ENCODE peak calls at places on chromosomes 4 and X, in ten cellular contexts. C is mesenchymal stem cell, G is lung, H is uterus, Q is HCT116, S is psoas muscle, B is adipocyte, W is fibroblast of pulmonary artery, D is astrocyte of the cerebellum, L is body of pancreas. I is an unnamed sample.

GRCh38 chr4:145101091-145101490 is 3.0 kb downstream of the ABCE1 start:
- DNase-seq in L (no peak), C (no peak), B (peak), H (no peak), Q (no peak), G (no peak), D (no peak), S (no peak), W (no peak), I (no peak)

GRCh38 chr4:2944882-2945526 is 18.2 kb downstream of the NOP14 start:
- DNase-seq in H (no peak), Q (no peak), S (no peak), B (no peak), W (no peak), C (no peak), D (no peak), G (no peak), L (no peak), I (peak)

GRCh38 chr4:182189107-182189878 is 53.9 kb upstream of the TENM3 start:
- DNase-seq in G (no peak), D (peak), B (peak), W (peak), L (no peak), S (peak), C (peak), Q (no peak), H (no peak), I (no peak)

GRCh38 chrX:133838761-133839676 is 146.4 kb downstream of the GPC3 start:
- DNase-seq in W (peak), D (peak), S (no peak), G (peak), Q (peak), H (no peak), C (peak), L (peak), B (peak), I (no peak)

GRCh38 chr4:183541081-183542045 is 36.5 kb downstream of the ING2 start:
- DNase-seq in C (peak), D (no peak), S (no peak), L (peak), G (no peak), Q (no peak), B (peak), H (no peak), W (peak), I (no peak)

GRCh38 chr4:82372874-82373815 is 646 bp downstream of the HNRNPD start:
- DNase-seq in Q (peak), G (peak), C (peak), S (peak), L (peak), H (peak), W (peak), D (peak), B (peak), I (peak)

GRCh38 chrX:16573781-16574180 is 76.2 kb upstream of the S100G start:
- DNase-seq in H (no peak), B (peak), W (peak), S (no peak), L (no peak), G (no peak), D (no peak), C (peak), Q (no peak), I (no peak)

GRCh38 chr4:37392540-37393255 is 148.2 kb downstream of the NWD2 start:
- DNase-seq in S (peak), L (peak), Q (peak), B (no peak), H (no peak), D (no peak), W (peak), C (no peak), G (no peak), I (peak)

GRCh38 chr4:88964450-88964849 is 92.5 kb downstream of the FAM13A start:
- DNase-seq in W (peak), H (no peak), G (no peak), Q (peak), L (no peak), D (peak), S (no peak), C (peak), B (peak), I (no peak)

GRCh38 chr4:140996757-140997156 is 136.5 kb downstream of the RNF150 start:
- DNase-seq in L (no peak), D (peak), H (no peak), C (peak), G (no peak), B (peak), W (peak), S (no peak), Q (no peak), I (no peak)

GRCh38 chrX:39764441-39764914 is 333.3 kb downstream of the BCOR start:
- DNase-seq in L (no peak), B (no peak), Q (no peak), S (no peak), H (no peak), G (no peak), C (peak), D (no peak), W (peak), I (no peak)

GRCh38 chrX:49071877-49072711 is 1.7 kb downstream of the PRAF2 start:
- DNase-seq in L (peak), H (peak), D (peak), W (peak), S (peak), B (peak), Q (no peak), C (no peak), G (peak), I (peak)

GRCh38 chr4:63017300-63017699 is 1392.0 kb downstream of the TECRL start:
- DNase-seq in H (no peak), L (no peak), S (no peak), C (no peak), G (no peak), W (no peak), D (no peak), B (no peak), Q (no peak), I (no peak)

GRCh38 chr4:122758033-122758432 is 25.5 kb downstream of the BBS12 start:
- DNase-seq in C (peak), H (no peak), D (no peak), B (peak), W (peak), L (no peak), Q (peak), S (no peak), G (no peak), I (no peak)

GRCh38 chr4:27701563-27701962 is 840.9 kb downstream of the STIM2 start:
- DNase-seq in G (no peak), W (no peak), S (no peak), Q (no peak), B (no peak), C (no peak), D (no peak), L (no peak), H (no peak), I (no peak)

GRCh38 chr4:132504438-132504837 is 644.7 kb upstream of the PCDH10 start:
- DNase-seq in H (no peak), C (peak), Q (no peak), S (no peak), D (no peak), G (no peak), B (no peak), W (no peak), L (no peak), I (no peak)

GRCh38 chr4:7758444-7758815 is 181.2 kb downstream of the AFAP1 start:
- DNase-seq in G (no peak), L (no peak), S (no peak), Q (no peak), W (no peak), C (no peak), H (no peak), B (no peak), D (no peak), I (peak)

GRCh38 chrX:2829066-2829430 is 318 bp downstream of the GYG2 start:
- DNase-seq in G (no peak), L (peak), C (no peak), H (no peak), D (no peak), W (no peak), S (no peak), Q (no peak), B (peak), I (peak)

GRCh38 chrX:106874075-106874474 is 29.1 kb downstream of the RIPPLY1 start:
- DNase-seq in W (peak), C (peak), S (no peak), B (peak), H (no peak), L (no peak), D (no peak), Q (no peak), G (no peak), I (no peak)

GRCh38 chr4:102823464-102823863 is 3.9 kb downstream of the UBE2D3 start:
- DNase-seq in B (no peak), C (no peak), D (no peak), G (no peak), W (no peak), Q (no peak), L (no peak), H (no peak), S (no peak), I (no peak)

GRCh38 chrX:1322393-1322792 is 14.2 kb upstream of the IL3RA start:
- DNase-seq in L (no peak), G (no peak), H (no peak), B (no peak), W (no peak), D (no peak), C (peak), S (no peak), Q (no peak), I (no peak)

DNA sequence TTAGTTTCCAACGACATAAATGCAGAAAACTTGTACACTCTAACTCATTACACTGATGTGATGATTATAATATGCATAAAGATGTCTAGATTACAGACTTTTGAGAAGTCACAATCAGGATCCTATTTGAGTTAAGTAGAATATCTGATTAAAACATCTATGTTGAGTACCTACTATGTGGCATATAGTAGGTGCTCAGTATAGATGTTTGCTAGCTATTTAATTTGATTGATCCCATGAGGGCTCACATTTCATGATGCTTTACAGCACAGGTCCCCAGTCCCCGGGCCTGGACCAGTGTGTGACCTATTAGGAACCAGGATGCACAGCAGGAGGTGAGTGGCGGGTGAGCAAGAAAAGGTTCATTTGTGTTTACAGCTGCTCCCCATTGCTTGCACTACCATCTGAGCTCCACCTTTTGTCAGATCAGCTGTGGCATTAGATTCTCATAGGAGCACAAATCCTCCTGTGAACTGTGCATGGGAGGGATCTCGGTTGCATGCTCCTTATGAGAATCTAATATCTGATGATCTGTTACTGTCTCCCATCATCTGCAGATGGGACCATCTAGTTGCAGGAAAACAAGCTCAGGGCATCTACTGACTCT is 33.0 kb upstream of the CXCL8 start:
- DNase-seq in S (no peak), D (no peak), C (no peak), H (no peak), G (no peak), Q (no peak), L (no peak), W (no peak), B (no peak), I (no peak)
- H3K4me3 ChIP-seq in S (no peak), D (no peak), C (no peak), H (no peak), G (no peak), Q (no peak), L (no peak), W (no peak), B (no peak), I (no peak)

GRCh38 chr4:54099287-54099958 is 540 bp upstream of the GSX2 start:
- DNase-seq in D (peak), L (no peak), W (no peak), H (no peak), C (no peak), B (peak), G (no peak), S (no peak), Q (no peak), I (peak)

GRCh38 chr4:54100607-54101189 is 735 bp downstream of the GSX2 start:
- DNase-seq in D (no peak), C (no peak), G (no peak), H (no peak), S (no peak), B (peak), W (no peak), Q (no peak), L (no peak), I (no peak)

GRCh38 chr4:54098375-54098774 is 1.6 kb upstream of the GSX2 start:
- DNase-seq in L (no peak), D (no peak), Q (no peak), S (no peak), B (no peak), H (no peak), W (no peak), G (no peak), C (no peak), I (no peak)

GRCh38 chr4:54101190-54102041 is 1.5 kb downstream of the GSX2 start:
- DNase-seq in B (no peak), D (no peak), G (no peak), W (no peak), C (no peak), Q (no peak), H (no peak), L (no peak), S (no peak), I (peak)

GRCh38 chr4:54099959-54100606 is at the start of gene GSX2:
- DNase-seq in G (no peak), D (no peak), Q (no peak), S (peak), H (peak), C (no peak), W (no peak), L (no peak), B (peak), I (peak)
- H3K4me3 ChIP-seq in G (no peak), D (peak), Q (no peak), S (peak), H (peak), C (peak), W (peak), L (no peak), B (peak), I (peak)

GRCh38 chr4:150581611-150582010 is 340 bp upstream of the MAB21L2 start:
- DNase-seq in G (no peak), B (peak), C (peak), Q (no peak), W (peak), L (no peak), D (peak), S (no peak), H (no peak), I (peak)

GRCh38 chr4:150578745-150579470 is 3.0 kb upstream of the MAB21L2 start:
- DNase-seq in H (no peak), G (no peak), S (no peak), Q (no peak), W (peak), D (no peak), C (peak), B (peak), L (no peak), I (no peak)

GRCh38 chr4:150580244-150580643 is 1.7 kb upstream of the MAB21L2 start:
- DNase-seq in G (no peak), S (no peak), C (no peak), L (no peak), B (peak), D (no peak), H (no peak), Q (no peak), W (no peak), I (no peak)

GRCh38 chr4:150581206-150581605 is 745 bp upstream of the MAB21L2 start:
- DNase-seq in H (no peak), S (no peak), B (peak), G (no peak), L (no peak), Q (no peak), C (no peak), D (no peak), W (no peak), I (no peak)

GRCh38 chr4:150579591-150580234 is 2.2 kb upstream of the MAB21L2 start:
- DNase-seq in L (no peak), W (peak), S (peak), B (peak), G (no peak), Q (no peak), C (peak), D (no peak), H (peak), I (peak)
- H3K4me3 ChIP-seq in L (no peak), W (peak), S (peak), B (peak), G (peak), Q (no peak), C (peak), D (peak), H (peak), I (peak)

DNA sequence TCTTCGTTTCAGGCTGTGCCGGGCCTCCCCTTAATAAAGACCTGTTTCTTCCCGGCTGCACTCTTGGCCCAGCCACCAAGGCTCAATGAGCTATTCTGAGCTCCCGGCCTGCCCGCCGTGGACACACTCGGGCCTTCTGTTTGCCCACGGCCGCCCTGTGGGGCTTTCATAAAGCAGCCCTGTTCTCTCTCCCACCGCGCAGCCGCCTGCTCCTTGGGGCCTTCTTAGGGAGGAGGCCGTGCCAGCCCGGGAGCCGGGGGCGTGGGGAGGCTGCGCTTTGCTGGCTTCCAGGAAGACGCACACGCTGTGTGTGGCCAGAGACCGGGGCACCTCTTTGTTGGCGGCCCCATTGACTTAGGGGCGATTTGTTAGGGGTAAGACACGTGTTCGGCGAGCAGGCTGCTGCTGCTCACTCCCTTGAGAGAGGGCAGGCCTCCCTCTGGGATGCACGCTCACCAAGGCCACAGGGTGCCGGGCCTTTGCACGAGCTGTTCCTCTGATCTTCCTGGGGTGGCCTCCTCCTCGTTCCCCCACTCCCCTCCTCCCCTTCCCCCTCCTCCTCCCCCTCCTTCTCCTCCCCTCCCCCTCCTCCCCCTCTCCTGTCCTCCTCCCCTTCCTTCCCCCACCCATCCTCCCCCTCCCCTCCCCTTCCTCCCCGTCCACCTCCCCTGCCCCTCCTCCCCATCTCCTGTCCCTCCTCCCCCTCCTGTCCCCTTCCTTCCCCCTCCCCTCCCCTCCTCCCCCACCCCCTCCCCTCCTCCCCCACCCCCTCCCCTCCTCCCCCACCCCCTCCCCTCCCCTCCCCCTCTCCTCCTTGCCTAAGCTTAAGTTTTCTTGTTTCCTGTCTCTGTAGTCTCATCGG is 11.3 kb downstream of the BLOC1S4 start:
- DNase-seq in D (no peak), H (no peak), S (no peak), G (no peak), Q (no peak), L (no peak), W (peak), B (peak), C (peak), I (peak)
- H3K4me3 ChIP-seq in D (no peak), H (no peak), S (no peak), G (no peak), Q (no peak), L (no peak), W (no peak), B (no peak), C (no peak), I (no peak)

GRCh38 chr4:24547979-24548378 is 36.4 kb downstream of the DHX15 start:
- DNase-seq in B (no peak), C (no peak), L (no peak), G (no peak), Q (no peak), H (no peak), S (no peak), D (no peak), W (no peak), I (no peak)

DNA sequence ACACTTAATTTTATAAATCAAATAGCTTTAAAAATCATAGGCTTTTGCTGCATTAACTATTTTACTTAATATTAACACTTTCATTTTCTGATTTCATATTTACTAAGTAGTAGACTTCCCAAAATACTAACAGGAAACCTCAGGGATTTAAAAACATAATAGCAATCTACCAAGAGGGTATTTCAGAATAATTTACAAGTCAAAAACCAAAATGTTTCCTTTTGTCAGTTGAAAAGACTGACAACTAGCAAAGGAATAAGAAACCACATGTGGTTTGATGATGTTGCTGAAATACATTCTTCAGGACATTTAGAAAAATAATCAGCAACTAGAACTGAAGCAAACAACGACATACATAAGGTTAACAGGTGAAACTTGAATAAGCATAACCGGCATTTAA is 40.1 kb downstream of the DHX15 start:
- DNase-seq in D (no peak), Q (no peak), S (no peak), W (no peak), B (no peak), C (no peak), G (no peak), L (no peak), H (no peak), I (no peak)
- H3K4me3 ChIP-seq in D (no peak), Q (no peak), S (no peak), W (no peak), B (no peak), C (no peak), G (no peak), L (no peak), H (no peak), I (no peak)

DNA sequence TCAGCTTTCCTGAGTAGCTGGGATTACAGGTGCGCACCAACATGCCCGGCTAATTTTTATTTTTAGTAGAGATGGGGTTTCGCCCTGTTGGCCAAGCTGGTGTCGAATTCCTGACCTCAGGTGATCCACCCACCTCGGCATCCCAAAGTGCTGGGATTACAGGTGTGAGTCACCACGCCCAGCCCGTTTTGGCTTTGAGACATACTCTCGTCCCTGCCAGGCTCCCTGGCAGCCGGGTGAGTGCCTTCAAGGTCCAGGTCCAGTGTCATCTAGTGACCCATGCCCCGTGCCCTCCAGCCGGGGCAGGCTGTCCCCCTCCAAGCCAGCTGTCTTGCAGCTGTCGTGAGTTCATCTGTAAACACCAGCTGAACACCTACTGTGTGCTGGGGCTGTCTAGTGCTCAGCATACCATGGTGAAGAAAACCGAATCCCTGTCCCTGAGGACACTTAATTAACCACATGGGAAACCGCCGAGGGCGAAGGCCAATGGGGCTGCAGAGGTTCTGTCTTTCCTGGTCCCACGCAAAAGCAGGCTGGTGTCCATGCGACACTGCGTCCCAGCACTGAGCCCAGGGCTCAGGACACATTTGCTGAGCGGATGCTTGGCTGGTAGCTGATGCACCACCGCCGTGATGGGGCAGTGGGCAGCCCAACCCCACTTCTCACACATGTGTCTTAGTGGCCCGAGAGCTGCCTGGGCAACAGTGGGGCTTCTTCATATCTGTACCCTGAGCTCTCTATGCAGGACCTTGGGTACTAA is 21.9 kb downstream of the NSG1 start:
- DNase-seq in H (no peak), G (no peak), S (no peak), D (no peak), W (no peak), C (no peak), Q (peak), B (no peak), L (no peak), I (no peak)
- H3K4me3 ChIP-seq in H (no peak), G (no peak), S (no peak), D (no peak), W (no peak), C (no peak), Q (no peak), B (no peak), L (no peak), I (no peak)

I was measured in right cardiac atrium.